ENCODE peak calls at places on chromosomes 5 and 9, in seven cellular contexts. F is pancreas, C is colonic mucosa, Z is right cardiac atrium, V is upper lobe of right lung, Y is uterus, O is NB4. U is an unnamed sample.

GRCh38 chr5:143791848-143792701 is 19.9 kb upstream of the HMHB1 start:
- DNase-seq in V (no peak), C (no peak), O (no peak), F (no peak), Y (no peak), Z (no peak), U (peak; percentile 50)

GRCh38 chr5:579746-580366 is 32.3 kb upstream of the CEP72 start:
- DNase-seq in Y (no peak), C (no peak), V (no peak), Z (no peak), F (no peak), O (no peak), U (no peak)

GRCh38 chr5:124628251-124628650 is 118.2 kb downstream of the ZNF608 start:
- DNase-seq in V (no peak), F (no peak), O (no peak), Z (no peak), C (no peak), Y (no peak), U (peak; percentile 22)

GRCh38 chr9:112809351-112809848 is 58.8 kb downstream of the SNX30 start:
- DNase-seq in C (no peak), V (no peak), O (peak; percentile 83), F (no peak), Y (no peak), Z (no peak), U (no peak)

GRCh38 chr9:69649566-69650260 is 22.5 kb downstream of the APBA1 start:
- DNase-seq in C (no peak), F (no peak), O (no peak), Z (no peak), V (no peak), Y (no peak), U (no peak)

GRCh38 chr5:111066261-111066938 is 5.1 kb upstream of the TSLP start:
- DNase-seq in F (no peak), V (no peak), C (no peak), Z (no peak), Y (peak; percentile 19), O (no peak), U (no peak)

GRCh38 chr5:32311404-32312193 is 1.1 kb downstream of the MTMR12 start:
- DNase-seq in F (no peak), V (no peak), Y (no peak), O (peak; percentile 35), C (no peak), Z (no peak), U (peak; percentile 13)

GRCh38 chr9:120257483-120257882 is 322.5 kb downstream of the CDK5RAP2 start:
- DNase-seq in Z (no peak), O (no peak), V (no peak), C (no peak), F (no peak), Y (no peak), U (no peak)

GRCh38 chr5:73447234-73448071 is 1.1 kb downstream of the FOXD1 start:
- DNase-seq in O (peak; percentile 72), V (peak; percentile 63), Y (peak; percentile 16), C (peak; percentile 38), F (no peak), Z (peak; percentile 66), U (peak; percentile 78)

GRCh38 chr9:136965771-136966484 is 11.4 kb upstream of the PTGDS start:
- DNase-seq in Y (no peak), V (no peak), F (no peak), C (no peak), O (no peak), Z (no peak), U (no peak)

GRCh38 chr9:137156567-137157375 is 13.1 kb downstream of the LRRC26 start:
- DNase-seq in O (no peak), Y (no peak), C (peak; percentile 61), V (no peak), F (no peak), Z (no peak), U (peak; percentile 51)

GRCh38 chr5:969421-969839 is 39.2 kb upstream of the NKD2 start:
- DNase-seq in V (peak; percentile 49), C (no peak), Y (no peak), Z (no peak), F (no peak), O (no peak), U (no peak)

GRCh38 chr9:28539432-28539831 is 966.2 kb upstream of the C9orf72 start:
- DNase-seq in O (no peak), Z (no peak), Y (no peak), F (no peak), V (no peak), C (no peak), U (no peak)

GRCh38 chr5:83219077-83219476 is 141.7 kb downstream of the XRCC4 start:
- DNase-seq in O (no peak), C (no peak), F (no peak), V (no peak), Y (no peak), Z (no peak), U (no peak)

GRCh38 chr5:163503106-163504090 is 2.0 kb upstream of the MAT2B start:
- DNase-seq in C (peak; percentile 78), F (peak; percentile 29), V (peak; percentile 70), Z (peak; percentile 76), O (peak; percentile 90), Y (peak; percentile 72), U (peak; percentile 82)

GRCh38 chr5:96986450-96986849 is 50.6 kb downstream of the LNPEP start:
- DNase-seq in C (no peak), Y (no peak), O (no peak), V (no peak), F (no peak), Z (no peak), U (no peak)

GRCh38 chr9:133949486-133950061 is 42.5 kb downstream of the VAV2 start:
- DNase-seq in V (no peak), C (no peak), Y (no peak), F (no peak), Z (peak; percentile 22), O (no peak), U (no peak)

GRCh38 chr9:133950916-133951231 is 41.2 kb downstream of the VAV2 start:
- DNase-seq in O (no peak), Z (no peak), F (no peak), C (no peak), Y (no peak), V (no peak), U (no peak)

GRCh38 chr9:133948571-133949485 is 43.3 kb downstream of the VAV2 start:
- DNase-seq in F (no peak), Y (no peak), C (no peak), V (no peak), O (no peak), Z (peak; percentile 35), U (no peak)

GRCh38 chr9:133951265-133951664 is 40.9 kb downstream of the VAV2 start:
- DNase-seq in F (no peak), V (no peak), Y (no peak), Z (peak; percentile 59), O (no peak), C (no peak), U (no peak)

GRCh38 chr9:133950206-133950915 is 41.8 kb downstream of the VAV2 start:
- DNase-seq in V (no peak), F (peak; percentile 15), Z (peak; percentile 74), Y (no peak), O (no peak), C (no peak), U (peak; percentile 36)
- H3K4me3 ChIP-seq in V (no peak overlapping the region), F (no peak overlapping the region), Z (no peak overlapping the region), Y (no peak overlapping the region), O (no peak overlapping the region), C (no peak overlapping the region), U (peak overlapping the region; percentile 32)

DNA sequence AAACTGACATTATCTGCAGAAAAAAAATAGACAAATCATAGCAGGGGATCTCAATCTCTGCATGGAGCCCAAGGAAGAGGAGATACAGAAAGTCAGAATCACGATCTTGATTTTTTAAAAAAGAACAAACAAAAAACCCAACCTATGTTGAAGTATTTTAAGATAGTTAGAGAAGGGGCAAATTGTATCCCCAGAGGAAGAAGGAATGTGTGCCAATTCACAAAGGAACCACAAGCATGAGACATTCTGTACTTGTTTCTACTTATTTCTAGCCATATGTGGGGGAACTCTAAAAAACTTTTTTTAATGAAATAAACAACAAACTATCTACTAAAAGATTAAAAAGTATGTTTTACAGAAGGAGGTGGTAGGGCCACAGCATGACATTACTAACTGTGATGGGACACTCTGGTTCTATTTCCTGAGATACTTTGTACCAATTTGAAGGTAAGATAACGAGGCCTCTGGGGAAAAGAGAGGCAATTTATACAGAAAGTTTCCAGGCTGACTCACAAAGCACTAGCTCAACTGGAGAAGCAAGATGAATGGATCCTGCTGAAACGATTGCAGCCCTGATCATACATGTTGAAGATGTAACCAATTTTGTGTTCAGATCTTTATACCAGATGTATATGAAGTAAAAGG is 22.5 kb downstream of the RANBP3L start:
- DNase-seq in O (peak; percentile 9), V (no peak), F (no peak), Z (no peak), C (no peak), Y (no peak), U (peak; percentile 75)
- H3K4me3 ChIP-seq in O (no peak overlapping the region), V (no peak overlapping the region), F (no peak overlapping the region), Z (no peak overlapping the region), C (no peak overlapping the region), Y (no peak overlapping the region), U (no peak overlapping the region)

GRCh38 chr5:60184599-60184998 is 291.1 kb upstream of the PDE4D start:
- DNase-seq in O (no peak), Y (no peak), V (no peak), Z (no peak), C (no peak), F (no peak), U (no peak)
- H3K4me3 ChIP-seq in O (no peak overlapping the region), Y (no peak overlapping the region), V (peak overlapping the region; percentile 21), Z (no peak overlapping the region), C (no peak overlapping the region), F (no peak overlapping the region), U (no peak overlapping the region)

GRCh38 chr5:181258576-181258975 is 2.4 kb downstream of the TRIM52 start:
- DNase-seq in O (no peak), Y (no peak), C (no peak), Z (no peak), V (no peak), F (no peak), U (no peak)

GRCh38 chr5:181259974-181260719 is 796 bp downstream of the TRIM52 start:
- DNase-seq in Y (no peak), V (no peak), F (no peak), C (no peak), O (no peak), Z (no peak), U (no peak)

GRCh38 chr5:181259283-181259682 is 1.7 kb downstream of the TRIM52 start:
- DNase-seq in Z (no peak), Y (no peak), V (no peak), C (no peak), O (no peak), F (no peak), U (no peak)

GRCh38 chr5:181255276-181255675 is 5.7 kb downstream of the TRIM52 start:
- DNase-seq in C (no peak), V (no peak), F (no peak), O (no peak), Y (no peak), Z (no peak), U (no peak)

DNA sequence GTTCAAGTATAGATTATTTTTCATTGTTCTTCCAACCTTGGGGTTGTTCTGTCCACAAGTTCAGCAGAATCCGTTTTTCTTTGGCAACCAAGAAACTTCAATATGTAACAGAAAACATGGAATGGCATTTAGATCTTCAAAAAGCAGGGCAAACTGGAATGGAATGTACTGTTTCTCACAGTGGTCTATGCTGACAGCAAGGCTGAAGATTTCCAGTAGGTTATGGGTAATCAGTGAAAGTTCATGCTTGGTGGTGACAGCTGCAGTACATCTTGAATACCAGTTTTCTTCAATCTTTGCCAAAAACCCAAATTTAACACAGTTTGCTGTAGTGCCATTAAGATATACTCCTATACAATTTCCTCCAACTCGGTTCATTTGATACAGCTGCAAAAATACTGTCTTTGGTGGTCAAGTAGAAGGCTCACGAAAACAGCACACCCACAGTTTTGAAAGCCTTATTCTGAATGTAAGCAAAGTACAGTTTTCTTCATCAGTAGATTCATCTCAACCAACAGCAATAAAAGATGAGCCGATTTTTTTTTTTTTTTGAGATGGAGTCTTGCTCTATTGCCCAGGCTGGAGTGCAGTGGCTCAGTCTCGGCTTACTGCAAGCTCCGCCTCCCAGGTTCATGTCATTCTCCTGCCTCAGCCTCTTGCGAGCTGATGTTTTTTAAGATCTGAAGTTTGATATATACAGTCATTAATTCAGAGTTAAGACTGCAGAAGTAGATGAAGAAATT is 4.9 kb downstream of the TRIM52 start:
- DNase-seq in C (no peak), Y (no peak), O (no peak), V (no peak), F (no peak), Z (no peak), U (peak; percentile 71)
- H3K4me3 ChIP-seq in C (no peak overlapping the region), Y (no peak overlapping the region), O (no peak overlapping the region), V (no peak overlapping the region), F (no peak overlapping the region), Z (no peak overlapping the region), U (no peak overlapping the region)